ENCODE peak calls at places on chromosomes 13 and 19, in eight cellular contexts. S is stimulated activated CD4-positive, alpha-beta T cell treated with anti-CD3 and anti-CD28 coated beads, Interleukin-2, amount 100 ng/mL, for 48 hours; E is substantia nigra; G is activated CD4-positive, alpha-beta T cell treated with anti-CD3 and anti-CD28 coated beads, Interleukin-2, amount 10 ng/mL, durations not matched to agents 7 days and 5 days; V is activated T-cell treated with anti-CD3 and anti-CD28 coated beads, Interleukin-2, amount 50 U/mL, for 72 hours; U is PC-3; X is osteocyte; D is H9. I is an unnamed sample.

GRCh38 chr19:21396893-21397572 is at the start of gene ZNF493:
- DNase-seq in G (peak), U (peak), E (peak), D (peak), S (peak), V (peak), X (peak), I (peak)

GRCh38 chr19:53254451-53255341 is at the start of gene ZNF677:
- DNase-seq in U (peak), X (peak), V (peak), G (peak), E (peak), S (peak), D (peak), I (no peak)

GRCh38 chr13:95559100-95559499 is 6.6 kb downstream of the CLDN10 start:
- DNase-seq in S (no peak), D (no peak), U (peak), E (no peak), V (no peak), X (no peak), G (no peak), I (no peak)

GRCh38 chr19:45423589-45424190 is at the start of gene ERCC1:
- DNase-seq in S (peak), D (peak), U (peak), X (peak), G (peak), E (peak), V (peak), I (peak)

GRCh38 chr19:15398501-15399233 is 19.1 kb upstream of the AKAP8 start:
- DNase-seq in U (no peak), X (no peak), G (no peak), S (no peak), E (no peak), D (no peak), V (no peak), I (no peak)

GRCh38 chr13:44713793-44714469 is 137.8 kb upstream of the TSC22D1 start:
- DNase-seq in V (no peak), X (peak), E (no peak), S (no peak), G (no peak), U (peak), D (peak), I (no peak)

GRCh38 chr19:29680937-29681336 is 15.7 kb downstream of the PLEKHF1 start:
- DNase-seq in S (no peak), V (no peak), E (no peak), D (no peak), U (no peak), X (no peak), G (no peak), I (no peak)

GRCh38 chr13:72104656-72105180 is 237.7 kb upstream of the DACH1 start:
- DNase-seq in U (no peak), G (no peak), X (no peak), S (no peak), D (no peak), E (no peak), V (no peak), I (no peak)

GRCh38 chr19:38792250-38793111 is 3.5 kb downstream of the LGALS7B start:
- DNase-seq in E (no peak), G (no peak), S (peak), U (no peak), V (peak), D (peak), X (no peak), I (no peak)

GRCh38 chr19:35963514-35963913 is 27.3 kb downstream of the LRFN3 start:
- DNase-seq in E (no peak), V (peak), S (peak), G (peak), D (peak), X (peak), U (peak), I (peak)

GRCh38 chr13:105395041-105395440 is 1140.4 kb downstream of the EFNB2 start:
- DNase-seq in S (no peak), G (no peak), U (no peak), X (no peak), E (no peak), D (no peak), V (no peak), I (no peak)